ENCODE peak calls at places on chromosome 7, in seven cellular contexts. One of them, this sample, is unnamed.
A peak's percentile ranks its signal among the peaks of the same experiment; 100 is the strongest.

GRCh38 chr7:150978136-150978789 is at the start of gene KCNH2:
- DNase-seq in colonic mucosa: no peak
- DNase-seq in mesothelial cell of epicardium: no peak
- DNase-seq in activated CD4-positive, alpha-beta T cell treated with anti-CD3 and anti-CD28 coated beads for 24 hours: no peak
- DNase-seq in A172: no peak
- DNase-seq in hepatic stellate cell: no peak
- DNase-seq in T-helper 2 cell treated with Interferon-gamma antibody and Interleukin-4, amounts not matched to agents 5 μg/mL and 100 μg/mL, for 36 hours: no peak
- DNase-seq in this sample: peak; percentile 73

GRCh38 chr7:73612598-73613269 is 11.6 kb downstream of the MLXIPL start:
- DNase-seq in colonic mucosa: peak; percentile 85
- DNase-seq in mesothelial cell of epicardium: no peak
- DNase-seq in activated CD4-positive, alpha-beta T cell treated with anti-CD3 and anti-CD28 coated beads for 24 hours: no peak
- DNase-seq in A172: peak; percentile 98
- DNase-seq in hepatic stellate cell: no peak
- DNase-seq in T-helper 2 cell treated with Interferon-gamma antibody and Interleukin-4, amounts not matched to agents 5 μg/mL and 100 μg/mL, for 36 hours: no peak
- DNase-seq in this sample: no peak

GRCh38 chr7:141634065-141634464 is 67.9 kb downstream of the DENND11 start:
- DNase-seq in colonic mucosa: no peak
- DNase-seq in mesothelial cell of epicardium: no peak
- DNase-seq in activated CD4-positive, alpha-beta T cell treated with anti-CD3 and anti-CD28 coated beads for 24 hours: no peak
- DNase-seq in A172: no peak
- DNase-seq in hepatic stellate cell: no peak
- DNase-seq in T-helper 2 cell treated with Interferon-gamma antibody and Interleukin-4, amounts not matched to agents 5 μg/mL and 100 μg/mL, for 36 hours: no peak
- DNase-seq in this sample: no peak

GRCh38 chr7:68542831-68543230 is 1055.4 kb upstream of the AUTS2 start:
- DNase-seq in colonic mucosa: no peak
- DNase-seq in mesothelial cell of epicardium: no peak
- DNase-seq in activated CD4-positive, alpha-beta T cell treated with anti-CD3 and anti-CD28 coated beads for 24 hours: no peak
- DNase-seq in A172: no peak
- DNase-seq in hepatic stellate cell: no peak
- DNase-seq in T-helper 2 cell treated with Interferon-gamma antibody and Interleukin-4, amounts not matched to agents 5 μg/mL and 100 μg/mL, for 36 hours: no peak
- DNase-seq in this sample: no peak

GRCh38 chr7:158368449-158368848 is 219.2 kb downstream of the PTPRN2 start:
- DNase-seq in colonic mucosa: no peak
- DNase-seq in mesothelial cell of epicardium: no peak
- DNase-seq in activated CD4-positive, alpha-beta T cell treated with anti-CD3 and anti-CD28 coated beads for 24 hours: no peak
- DNase-seq in A172: no peak
- DNase-seq in hepatic stellate cell: no peak
- DNase-seq in T-helper 2 cell treated with Interferon-gamma antibody and Interleukin-4, amounts not matched to agents 5 μg/mL and 100 μg/mL, for 36 hours: no peak
- DNase-seq in this sample: no peak

GRCh38 chr7:7521259-7521658 is 14.4 kb downstream of the COL28A1 start:
- DNase-seq in colonic mucosa: no peak
- DNase-seq in mesothelial cell of epicardium: no peak
- DNase-seq in activated CD4-positive, alpha-beta T cell treated with anti-CD3 and anti-CD28 coated beads for 24 hours: no peak
- DNase-seq in A172: peak; percentile 15
- DNase-seq in hepatic stellate cell: no peak
- DNase-seq in T-helper 2 cell treated with Interferon-gamma antibody and Interleukin-4, amounts not matched to agents 5 μg/mL and 100 μg/mL, for 36 hours: no peak
- DNase-seq in this sample: no peak

GRCh38 chr7:100372256-100372655 is 1.0 kb upstream of the PILRA start:
- DNase-seq in colonic mucosa: no peak
- DNase-seq in mesothelial cell of epicardium: no peak
- DNase-seq in activated CD4-positive, alpha-beta T cell treated with anti-CD3 and anti-CD28 coated beads for 24 hours: no peak
- DNase-seq in A172: peak; percentile 28
- DNase-seq in hepatic stellate cell: peak; percentile 34
- DNase-seq in T-helper 2 cell treated with Interferon-gamma antibody and Interleukin-4, amounts not matched to agents 5 μg/mL and 100 μg/mL, for 36 hours: no peak
- DNase-seq in this sample: no peak

GRCh38 chr7:90231304-90231703 is 13.7 kb upstream of the CFAP69 start:
- DNase-seq in colonic mucosa: no peak
- DNase-seq in mesothelial cell of epicardium: no peak
- DNase-seq in activated CD4-positive, alpha-beta T cell treated with anti-CD3 and anti-CD28 coated beads for 24 hours: no peak
- DNase-seq in A172: no peak
- DNase-seq in hepatic stellate cell: no peak
- DNase-seq in T-helper 2 cell treated with Interferon-gamma antibody and Interleukin-4, amounts not matched to agents 5 μg/mL and 100 μg/mL, for 36 hours: no peak
- DNase-seq in this sample: no peak

GRCh38 chr7:3232228-3232627 is 68.8 kb upstream of the SDK1 start:
- DNase-seq in colonic mucosa: no peak
- DNase-seq in mesothelial cell of epicardium: no peak
- DNase-seq in activated CD4-positive, alpha-beta T cell treated with anti-CD3 and anti-CD28 coated beads for 24 hours: no peak
- DNase-seq in A172: no peak
- DNase-seq in hepatic stellate cell: no peak
- DNase-seq in T-helper 2 cell treated with Interferon-gamma antibody and Interleukin-4, amounts not matched to agents 5 μg/mL and 100 μg/mL, for 36 hours: no peak
- DNase-seq in this sample: no peak

GRCh38 chr7:118696879-118697278 is 472.4 kb downstream of the ANKRD7 start:
- DNase-seq in colonic mucosa: no peak
- DNase-seq in mesothelial cell of epicardium: no peak
- DNase-seq in activated CD4-positive, alpha-beta T cell treated with anti-CD3 and anti-CD28 coated beads for 24 hours: no peak
- DNase-seq in A172: no peak
- DNase-seq in hepatic stellate cell: no peak
- DNase-seq in T-helper 2 cell treated with Interferon-gamma antibody and Interleukin-4, amounts not matched to agents 5 μg/mL and 100 μg/mL, for 36 hours: no peak
- DNase-seq in this sample: no peak

GRCh38 chr7:26199301-26200112 is 1.0 kb downstream of the HNRNPA2B1 start:
- DNase-seq in colonic mucosa: peak; percentile 67
- DNase-seq in mesothelial cell of epicardium: peak; percentile 27
- DNase-seq in activated CD4-positive, alpha-beta T cell treated with anti-CD3 and anti-CD28 coated beads for 24 hours: no peak
- DNase-seq in A172: peak; percentile 59
- DNase-seq in hepatic stellate cell: peak; percentile 19
- DNase-seq in T-helper 2 cell treated with Interferon-gamma antibody and Interleukin-4, amounts not matched to agents 5 μg/mL and 100 μg/mL, for 36 hours: peak; percentile 56
- DNase-seq in this sample: peak; percentile 45

GRCh38 chr7:110090113-110090820 is 1000.7 kb upstream of the LRRN3 start:
- DNase-seq in colonic mucosa: no peak
- DNase-seq in mesothelial cell of epicardium: no peak
- DNase-seq in activated CD4-positive, alpha-beta T cell treated with anti-CD3 and anti-CD28 coated beads for 24 hours: no peak
- DNase-seq in A172: peak; percentile 38
- DNase-seq in hepatic stellate cell: peak; percentile 18
- DNase-seq in T-helper 2 cell treated with Interferon-gamma antibody and Interleukin-4, amounts not matched to agents 5 μg/mL and 100 μg/mL, for 36 hours: no peak
- DNase-seq in this sample: peak; percentile 55

GRCh38 chr7:131007439-131008330 is 273.7 kb upstream of the KLF14 start:
- DNase-seq in colonic mucosa: peak; percentile 86
- DNase-seq in mesothelial cell of epicardium: no peak
- DNase-seq in activated CD4-positive, alpha-beta T cell treated with anti-CD3 and anti-CD28 coated beads for 24 hours: peak; percentile 49
- DNase-seq in A172: peak; percentile 66
- DNase-seq in hepatic stellate cell: peak; percentile 57
- DNase-seq in T-helper 2 cell treated with Interferon-gamma antibody and Interleukin-4, amounts not matched to agents 5 μg/mL and 100 μg/mL, for 36 hours: peak; percentile 62
- DNase-seq in this sample: no peak

GRCh38 chr7:117946201-117946633 is 73.0 kb upstream of the CTTNBP2 start:
- DNase-seq in colonic mucosa: no peak
- DNase-seq in mesothelial cell of epicardium: no peak
- DNase-seq in activated CD4-positive, alpha-beta T cell treated with anti-CD3 and anti-CD28 coated beads for 24 hours: no peak
- DNase-seq in A172: no peak
- DNase-seq in hepatic stellate cell: no peak
- DNase-seq in T-helper 2 cell treated with Interferon-gamma antibody and Interleukin-4, amounts not matched to agents 5 μg/mL and 100 μg/mL, for 36 hours: no peak
- DNase-seq in this sample: no peak

GRCh38 chr7:149690688-149691446 is 82.5 kb downstream of the ZNF467 start:
- DNase-seq in colonic mucosa: peak; percentile 29
- DNase-seq in mesothelial cell of epicardium: no peak
- DNase-seq in activated CD4-positive, alpha-beta T cell treated with anti-CD3 and anti-CD28 coated beads for 24 hours: no peak
- DNase-seq in A172: peak; percentile 91
- DNase-seq in hepatic stellate cell: peak; percentile 37
- DNase-seq in T-helper 2 cell treated with Interferon-gamma antibody and Interleukin-4, amounts not matched to agents 5 μg/mL and 100 μg/mL, for 36 hours: no peak
- DNase-seq in this sample: no peak

GRCh38 chr7:16634292-16634738 is 11.2 kb downstream of the ANKMY2 start:
- DNase-seq in colonic mucosa: peak; percentile 43
- DNase-seq in mesothelial cell of epicardium: no peak
- DNase-seq in activated CD4-positive, alpha-beta T cell treated with anti-CD3 and anti-CD28 coated beads for 24 hours: no peak
- DNase-seq in A172: no peak
- DNase-seq in hepatic stellate cell: no peak
- DNase-seq in T-helper 2 cell treated with Interferon-gamma antibody and Interleukin-4, amounts not matched to agents 5 μg/mL and 100 μg/mL, for 36 hours: no peak
- DNase-seq in this sample: no peak

GRCh38 chr7:3196629-3197028 is 104.4 kb upstream of the SDK1 start:
- DNase-seq in colonic mucosa: no peak
- DNase-seq in mesothelial cell of epicardium: no peak
- DNase-seq in activated CD4-positive, alpha-beta T cell treated with anti-CD3 and anti-CD28 coated beads for 24 hours: no peak
- DNase-seq in A172: no peak
- DNase-seq in hepatic stellate cell: no peak
- DNase-seq in T-helper 2 cell treated with Interferon-gamma antibody and Interleukin-4, amounts not matched to agents 5 μg/mL and 100 μg/mL, for 36 hours: no peak
- DNase-seq in this sample: no peak

GRCh38 chr7:135744938-135745701 is 3.5 kb downstream of the FAM180A start:
- DNase-seq in colonic mucosa: no peak
- DNase-seq in mesothelial cell of epicardium: no peak
- DNase-seq in activated CD4-positive, alpha-beta T cell treated with anti-CD3 and anti-CD28 coated beads for 24 hours: no peak
- DNase-seq in A172: peak; percentile 78
- DNase-seq in hepatic stellate cell: peak; percentile 50
- DNase-seq in T-helper 2 cell treated with Interferon-gamma antibody and Interleukin-4, amounts not matched to agents 5 μg/mL and 100 μg/mL, for 36 hours: no peak
- DNase-seq in this sample: no peak

GRCh38 chr7:43112941-43113621 is 634 bp downstream of the HECW1 start:
- DNase-seq in colonic mucosa: no peak
- DNase-seq in mesothelial cell of epicardium: peak; percentile 47
- DNase-seq in activated CD4-positive, alpha-beta T cell treated with anti-CD3 and anti-CD28 coated beads for 24 hours: no peak
- DNase-seq in A172: peak; percentile 22
- DNase-seq in hepatic stellate cell: peak; percentile 29
- DNase-seq in T-helper 2 cell treated with Interferon-gamma antibody and Interleukin-4, amounts not matched to agents 5 μg/mL and 100 μg/mL, for 36 hours: no peak
- DNase-seq in this sample: no peak

GRCh38 chr7:326845-327304 is 36.9 kb downstream of the FOXL3 start:
- DNase-seq in colonic mucosa: peak; percentile 64
- DNase-seq in mesothelial cell of epicardium: no peak
- DNase-seq in activated CD4-positive, alpha-beta T cell treated with anti-CD3 and anti-CD28 coated beads for 24 hours: no peak
- DNase-seq in A172: no peak
- DNase-seq in hepatic stellate cell: no peak
- DNase-seq in T-helper 2 cell treated with Interferon-gamma antibody and Interleukin-4, amounts not matched to agents 5 μg/mL and 100 μg/mL, for 36 hours: no peak
- DNase-seq in this sample: no peak

GRCh38 chr7:136530831-136531230 is 337.6 kb upstream of the CHRM2 start:
- DNase-seq in colonic mucosa: no peak
- DNase-seq in mesothelial cell of epicardium: no peak
- DNase-seq in activated CD4-positive, alpha-beta T cell treated with anti-CD3 and anti-CD28 coated beads for 24 hours: no peak
- DNase-seq in A172: no peak
- DNase-seq in hepatic stellate cell: no peak
- DNase-seq in T-helper 2 cell treated with Interferon-gamma antibody and Interleukin-4, amounts not matched to agents 5 μg/mL and 100 μg/mL, for 36 hours: no peak
- DNase-seq in this sample: no peak

GRCh38 chr7:136033413-136034031 is 56.4 kb upstream of the MTPN start:
- DNase-seq in colonic mucosa: no peak
- DNase-seq in mesothelial cell of epicardium: no peak
- DNase-seq in activated CD4-positive, alpha-beta T cell treated with anti-CD3 and anti-CD28 coated beads for 24 hours: no peak
- DNase-seq in A172: no peak
- DNase-seq in hepatic stellate cell: no peak
- DNase-seq in T-helper 2 cell treated with Interferon-gamma antibody and Interleukin-4, amounts not matched to agents 5 μg/mL and 100 μg/mL, for 36 hours: peak; percentile 14
- DNase-seq in this sample: no peak

GRCh38 chr7:77251519-77251819 is 51.9 kb upstream of the FGL2 start:
- DNase-seq in colonic mucosa: no peak
- DNase-seq in mesothelial cell of epicardium: no peak
- DNase-seq in activated CD4-positive, alpha-beta T cell treated with anti-CD3 and anti-CD28 coated beads for 24 hours: no peak
- DNase-seq in A172: no peak
- DNase-seq in hepatic stellate cell: no peak
- DNase-seq in T-helper 2 cell treated with Interferon-gamma antibody and Interleukin-4, amounts not matched to agents 5 μg/mL and 100 μg/mL, for 36 hours: no peak
- DNase-seq in this sample: no peak

This sample was measured in MM.1S.